ENCODE peak calls at places on chromosomes 12 and 14, in five cellular contexts. P is lower lobe of right lung; A is HCT116; S is stimulated activated naive CD8-positive, alpha-beta T cell treated with anti-CD3 and anti-CD28 coated beads, Interleukin-15, Interleukin-2, amounts not matched to agents 100 U/mL and 50 U/mL, for 24 hours; F is CD4-positive, alpha-beta T cell. M is an unnamed sample.

GRCh38 chr14:74618078-74618952 is 6.3 kb upstream of the LTBP2 start:
- ATAC-seq in P (peak; percentile 59), A (peak; percentile 20), F (peak; percentile 82), S (peak; percentile 78), M (peak; percentile 73)

GRCh38 chr12:27253347-27253746 is 9.3 kb downstream of the STK38L start:
- ATAC-seq in S (no peak), A (no peak), F (no peak), P (no peak), M (no peak)

GRCh38 chr12:89084751-89085150 is 267.6 kb downstream of the DUSP6 start:
- ATAC-seq in S (no peak), F (no peak), A (no peak), P (no peak), M (no peak)

GRCh38 chr12:64169999-64170398 is 52.1 kb downstream of the KICS2 start:
- ATAC-seq in F (no peak), P (no peak), A (no peak), S (no peak), M (no peak)

GRCh38 chr14:70045715-70046535 is 142.8 kb downstream of the SLC8A3 start:
- ATAC-seq in F (no peak), P (peak; percentile 89), S (no peak), A (peak; percentile 99), M (peak; percentile 59)

GRCh38 chr12:119308743-119309456 is 25.6 kb upstream of the CCDC60 start:
- ATAC-seq in F (no peak), A (no peak), P (no peak), S (no peak), M (no peak)

GRCh38 chr12:14256555-14257169 is 108.8 kb upstream of the ATF7IP start:
- ATAC-seq in S (peak; percentile 62), P (peak; percentile 66), A (no peak), F (peak; percentile 75), M (peak; percentile 75)

GRCh38 chr12:3329361-3329760 is 161.6 kb upstream of the PRMT8 start:
- ATAC-seq in A (no peak), S (no peak), F (no peak), P (no peak), M (no peak)

GRCh38 chr12:6180300-6181051 is 19.7 kb upstream of the CD9 start:
- ATAC-seq in P (peak; percentile 15), A (peak; percentile 84), F (no peak), S (no peak), M (no peak)